ENCODE peak calls at places on chromosomes 6 and 20, in seven cellular contexts. One of them, this sample, is unnamed.
A peak's percentile ranks its signal among the peaks of the same experiment; 100 is the strongest.

GRCh38 chr6:26251354-26252081 is 113.5 kb upstream of the BTN3A2 start:
- DNase-seq in endothelial cell of umbilical vein: peak; percentile 83
- DNase-seq in neural progenitor cell: peak; percentile 89
- DNase-seq in psoas muscle: peak; percentile 57
- DNase-seq in pancreas: peak; percentile 28
- DNase-seq in CD8-positive, alpha-beta memory T cell: peak; percentile 73
- DNase-seq in K562: peak; percentile 78
- DNase-seq in this sample: no peak

GRCh38 chr6:138307816-138308727 is 69.6 kb upstream of the SMIM28 start:
- DNase-seq in endothelial cell of umbilical vein: no peak
- DNase-seq in neural progenitor cell: no peak
- DNase-seq in psoas muscle: no peak
- DNase-seq in pancreas: no peak
- DNase-seq in CD8-positive, alpha-beta memory T cell: no peak
- DNase-seq in K562: peak; percentile 28
- DNase-seq in this sample: no peak

GRCh38 chr20:62815066-62815991 is 1.5 kb upstream of the COL9A3 start:
- DNase-seq in endothelial cell of umbilical vein: no peak
- DNase-seq in neural progenitor cell: peak; percentile 66
- DNase-seq in psoas muscle: no peak
- DNase-seq in pancreas: no peak
- DNase-seq in CD8-positive, alpha-beta memory T cell: no peak
- DNase-seq in K562: peak; percentile 60
- DNase-seq in this sample: no peak

GRCh38 chr6:89353702-89354392 is 1.3 kb upstream of the UBE2J1 start:
- DNase-seq in endothelial cell of umbilical vein: no peak
- DNase-seq in neural progenitor cell: peak; percentile 84
- DNase-seq in psoas muscle: no peak
- DNase-seq in pancreas: no peak
- DNase-seq in CD8-positive, alpha-beta memory T cell: no peak
- DNase-seq in K562: no peak
- DNase-seq in this sample: no peak

GRCh38 chr6:34928220-34928619 is 39.2 kb downstream of the ANKS1A start:
- DNase-seq in endothelial cell of umbilical vein: no peak
- DNase-seq in neural progenitor cell: peak; percentile 74
- DNase-seq in psoas muscle: no peak
- DNase-seq in pancreas: no peak
- DNase-seq in CD8-positive, alpha-beta memory T cell: no peak
- DNase-seq in K562: no peak
- DNase-seq in this sample: no peak

GRCh38 chr20:444117-444516 is 18.2 kb downstream of the TBC1D20 start:
- DNase-seq in endothelial cell of umbilical vein: no peak
- DNase-seq in neural progenitor cell: no peak
- DNase-seq in psoas muscle: no peak
- DNase-seq in pancreas: no peak
- DNase-seq in CD8-positive, alpha-beta memory T cell: no peak
- DNase-seq in K562: no peak
- DNase-seq in this sample: no peak

GRCh38 chr6:6587696-6588063 is 840 bp upstream of the LY86 start:
- DNase-seq in endothelial cell of umbilical vein: no peak
- DNase-seq in neural progenitor cell: no peak
- DNase-seq in psoas muscle: no peak
- DNase-seq in pancreas: no peak
- DNase-seq in CD8-positive, alpha-beta memory T cell: no peak
- DNase-seq in K562: no peak
- DNase-seq in this sample: no peak

GRCh38 chr6:37519461-37519860 is 19.8 kb upstream of the CCDC167 start:
- DNase-seq in endothelial cell of umbilical vein: no peak
- DNase-seq in neural progenitor cell: no peak
- DNase-seq in psoas muscle: no peak
- DNase-seq in pancreas: no peak
- DNase-seq in CD8-positive, alpha-beta memory T cell: no peak
- DNase-seq in K562: no peak
- DNase-seq in this sample: no peak

GRCh38 chr6:75813476-75814250 is 64.6 kb downstream of the MYO6 start:
- DNase-seq in endothelial cell of umbilical vein: no peak
- DNase-seq in neural progenitor cell: no peak
- DNase-seq in psoas muscle: no peak
- DNase-seq in pancreas: no peak
- DNase-seq in CD8-positive, alpha-beta memory T cell: no peak
- DNase-seq in K562: no peak
- DNase-seq in this sample: no peak

GRCh38 chr6:107328081-107328480 is 131.3 kb downstream of the PDSS2 start:
- DNase-seq in endothelial cell of umbilical vein: no peak
- DNase-seq in neural progenitor cell: no peak
- DNase-seq in psoas muscle: no peak
- DNase-seq in pancreas: no peak
- DNase-seq in CD8-positive, alpha-beta memory T cell: no peak
- DNase-seq in K562: no peak
- DNase-seq in this sample: no peak

GRCh38 chr20:39259010-39259803 is 297.1 kb downstream of the DHX35 start:
- DNase-seq in endothelial cell of umbilical vein: no peak
- DNase-seq in neural progenitor cell: no peak
- DNase-seq in psoas muscle: no peak
- DNase-seq in pancreas: no peak
- DNase-seq in CD8-positive, alpha-beta memory T cell: no peak
- DNase-seq in K562: no peak
- DNase-seq in this sample: no peak

GRCh38 chr6:7727951-7728854 is 2.3 kb downstream of the BMP6 start:
- DNase-seq in endothelial cell of umbilical vein: no peak
- DNase-seq in neural progenitor cell: peak; percentile 80
- DNase-seq in psoas muscle: peak; percentile 59
- DNase-seq in pancreas: no peak
- DNase-seq in CD8-positive, alpha-beta memory T cell: no peak
- DNase-seq in K562: no peak
- DNase-seq in this sample: no peak

DNA sequence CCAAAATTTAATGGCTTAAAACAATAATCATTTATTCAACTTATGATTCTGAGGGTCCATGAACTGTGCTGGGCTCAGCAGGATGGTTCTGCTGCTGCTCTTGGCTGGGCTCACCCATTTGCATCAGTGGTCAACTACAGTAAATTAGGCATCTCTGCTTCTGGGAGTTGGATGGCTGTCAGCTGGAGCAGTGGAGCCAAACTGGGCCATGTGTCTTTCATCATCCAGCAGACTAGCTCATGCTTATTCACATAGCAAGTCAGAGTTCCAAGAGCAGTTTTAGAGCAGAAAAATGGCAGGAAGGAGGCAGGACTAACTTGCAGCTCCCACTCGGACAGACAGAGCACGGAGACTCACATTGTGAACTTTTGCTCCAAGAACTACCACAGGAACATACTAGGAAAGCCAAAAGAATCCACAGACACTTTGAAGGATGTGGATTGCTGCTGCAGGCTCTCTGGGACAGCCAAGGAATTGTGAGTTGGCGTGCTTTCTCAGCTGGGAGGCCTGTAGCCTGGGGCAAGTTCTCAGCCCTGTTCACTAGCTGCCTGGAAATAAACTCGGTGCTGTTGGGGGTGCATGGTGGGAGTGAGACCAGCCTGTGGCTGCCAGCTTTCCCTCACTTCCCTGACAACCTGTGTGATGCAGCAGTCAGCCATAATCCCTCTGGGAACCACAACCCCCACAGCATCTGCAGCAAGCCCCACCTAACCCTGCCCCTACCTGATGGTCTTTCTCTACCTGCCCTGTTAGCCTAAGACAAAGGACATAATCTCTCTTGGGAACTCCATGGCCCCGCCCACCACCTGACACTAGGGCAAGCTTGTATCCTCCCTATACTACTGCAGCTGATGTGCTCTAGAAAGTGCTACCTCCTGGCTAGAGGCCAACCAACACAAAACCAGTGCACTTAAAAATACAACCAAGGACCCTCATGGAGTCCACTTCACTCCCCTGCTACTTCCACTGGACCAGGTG is 129.0 kb downstream of the JPH2 start:
- DNase-seq in endothelial cell of umbilical vein: no peak
- DNase-seq in neural progenitor cell: no peak
- DNase-seq in psoas muscle: no peak
- DNase-seq in pancreas: no peak
- DNase-seq in CD8-positive, alpha-beta memory T cell: no peak
- DNase-seq in K562: no peak
- DNase-seq in this sample: no peak
- H3K27me3 ChIP-seq in endothelial cell of umbilical vein: no peaks in the 10 kb centered on the region
- H3K27me3 ChIP-seq in neural progenitor cell: no peaks in the 10 kb centered on the region
- H3K27me3 ChIP-seq in psoas muscle: no peaks in the 10 kb centered on the region
- H3K27me3 ChIP-seq in pancreas: no peaks in the 10 kb centered on the region
- H3K27me3 ChIP-seq in CD8-positive, alpha-beta memory T cell: no peaks in the 10 kb centered on the region
- H3K27me3 ChIP-seq in K562: peaks cover 6% of the 10 kb centered on the region
- H3K27me3 ChIP-seq in this sample: no peaks in the 10 kb centered on the region

DNA sequence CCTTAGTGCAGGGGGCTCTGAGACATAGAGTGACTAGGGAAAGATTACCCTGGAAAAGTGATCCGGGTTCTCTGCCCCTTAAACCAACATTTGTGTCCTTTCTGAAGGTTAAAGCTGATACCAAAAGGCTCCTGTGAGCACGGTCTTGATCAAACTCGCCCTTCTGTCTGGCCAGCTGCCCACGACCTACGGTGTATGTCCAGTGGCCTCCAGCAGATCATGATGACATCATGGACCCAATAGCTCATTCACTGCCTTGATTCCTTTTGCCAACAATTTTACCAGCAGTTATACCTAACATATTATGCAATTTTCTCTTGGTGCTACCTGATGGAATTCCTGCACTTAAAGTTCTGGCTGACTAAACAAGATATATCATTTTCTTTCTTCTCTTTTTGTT is 6.8 kb downstream of the ULBP2 start:
- DNase-seq in endothelial cell of umbilical vein: no peak
- DNase-seq in neural progenitor cell: no peak
- DNase-seq in psoas muscle: no peak
- DNase-seq in pancreas: no peak
- DNase-seq in CD8-positive, alpha-beta memory T cell: no peak
- DNase-seq in K562: no peak
- DNase-seq in this sample: no peak
- H3K27me3 ChIP-seq in endothelial cell of umbilical vein: peaks cover 22% of the 10 kb centered on the region
- H3K27me3 ChIP-seq in neural progenitor cell: peaks cover 90% of the 10 kb centered on the region
- H3K27me3 ChIP-seq in psoas muscle: peaks cover 2% of the 10 kb centered on the region
- H3K27me3 ChIP-seq in pancreas: peaks cover 3% of the 10 kb centered on the region
- H3K27me3 ChIP-seq in CD8-positive, alpha-beta memory T cell: peaks cover 21% of the 10 kb centered on the region
- H3K27me3 ChIP-seq in K562: peaks cover 11% of the 10 kb centered on the region
- H3K27me3 ChIP-seq in this sample: peaks cover 12% of the 10 kb centered on the region

GRCh38 chr20:10300582-10301108 is 82.0 kb downstream of the SNAP25 start:
- DNase-seq in endothelial cell of umbilical vein: no peak
- DNase-seq in neural progenitor cell: no peak
- DNase-seq in psoas muscle: no peak
- DNase-seq in pancreas: no peak
- DNase-seq in CD8-positive, alpha-beta memory T cell: no peak
- DNase-seq in K562: no peak
- DNase-seq in this sample: no peak
- H3K27me3 ChIP-seq in endothelial cell of umbilical vein: no peaks in the 10 kb centered on the region
- H3K27me3 ChIP-seq in neural progenitor cell: no peaks in the 10 kb centered on the region
- H3K27me3 ChIP-seq in psoas muscle: no peaks in the 10 kb centered on the region
- H3K27me3 ChIP-seq in pancreas: no peaks in the 10 kb centered on the region
- H3K27me3 ChIP-seq in CD8-positive, alpha-beta memory T cell: no peaks in the 10 kb centered on the region
- H3K27me3 ChIP-seq in K562: no peaks in the 10 kb centered on the region
- H3K27me3 ChIP-seq in this sample: no peaks in the 10 kb centered on the region

DNA sequence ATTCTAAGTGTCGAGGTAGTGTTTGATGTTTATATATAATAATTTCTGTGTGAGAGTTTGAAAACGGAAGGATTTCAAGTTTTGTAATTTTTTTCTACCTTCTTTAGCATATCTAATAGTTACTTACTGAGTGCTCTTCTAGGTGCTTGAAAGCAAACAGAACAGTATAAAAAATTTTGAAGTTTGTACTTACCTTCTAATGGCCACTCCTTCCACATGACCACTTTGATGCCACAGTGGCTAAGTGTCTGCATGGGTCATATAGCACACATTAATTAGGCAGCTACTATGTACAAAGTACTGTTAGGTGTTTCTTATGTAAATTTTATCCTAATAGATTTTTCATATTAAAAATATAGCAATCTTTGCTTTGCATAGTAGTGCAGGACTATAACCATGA is 21.1 kb downstream of the RPRD1B start:
- DNase-seq in endothelial cell of umbilical vein: no peak
- DNase-seq in neural progenitor cell: no peak
- DNase-seq in psoas muscle: no peak
- DNase-seq in pancreas: no peak
- DNase-seq in CD8-positive, alpha-beta memory T cell: no peak
- DNase-seq in K562: no peak
- DNase-seq in this sample: no peak
- H3K27me3 ChIP-seq in endothelial cell of umbilical vein: no peaks in the 10 kb centered on the region
- H3K27me3 ChIP-seq in neural progenitor cell: no peaks in the 10 kb centered on the region
- H3K27me3 ChIP-seq in psoas muscle: no peaks in the 10 kb centered on the region
- H3K27me3 ChIP-seq in pancreas: no peaks in the 10 kb centered on the region
- H3K27me3 ChIP-seq in CD8-positive, alpha-beta memory T cell: no peaks in the 10 kb centered on the region
- H3K27me3 ChIP-seq in K562: no peaks in the 10 kb centered on the region
- H3K27me3 ChIP-seq in this sample: no peaks in the 10 kb centered on the region

DNA sequence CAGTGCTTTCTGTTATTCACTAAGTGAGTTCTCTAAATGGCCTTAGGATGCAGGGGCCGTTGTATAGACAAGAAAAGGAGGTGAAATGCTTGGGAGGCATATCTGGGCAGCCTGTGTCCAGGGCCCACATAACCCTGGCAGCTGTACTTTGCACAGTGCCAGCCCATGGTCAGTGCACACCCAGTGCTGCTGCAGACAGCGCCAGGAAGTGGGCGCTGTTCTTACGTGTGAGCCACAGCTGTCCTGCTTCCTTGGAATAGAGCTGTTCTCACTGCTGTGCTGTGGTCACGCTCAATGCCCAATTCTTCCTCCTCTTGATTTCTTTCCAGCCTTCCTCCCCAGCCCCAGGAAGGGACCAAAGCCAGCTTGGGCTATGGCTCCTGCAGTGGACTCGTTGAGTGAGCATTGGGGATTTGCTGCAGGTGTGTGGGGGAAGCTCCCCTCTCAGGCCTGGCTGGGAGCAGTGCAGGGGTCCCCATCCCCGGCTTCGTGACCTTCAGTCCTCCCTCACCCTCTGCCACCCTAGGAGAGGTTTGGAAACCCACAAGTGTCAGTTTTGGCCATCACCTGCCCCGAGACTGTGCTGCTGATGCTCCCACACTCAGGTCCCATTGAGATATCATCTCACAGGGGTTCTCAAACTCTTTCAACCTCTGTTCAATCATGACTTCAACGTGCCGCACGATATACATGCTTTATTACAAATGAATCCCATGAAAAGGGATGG is 246.8 kb upstream of the EXOC2 start:
- DNase-seq in endothelial cell of umbilical vein: no peak
- DNase-seq in neural progenitor cell: no peak
- DNase-seq in psoas muscle: no peak
- DNase-seq in pancreas: no peak
- DNase-seq in CD8-positive, alpha-beta memory T cell: no peak
- DNase-seq in K562: no peak
- DNase-seq in this sample: no peak
- H3K27me3 ChIP-seq in endothelial cell of umbilical vein: no peaks in the 10 kb centered on the region
- H3K27me3 ChIP-seq in neural progenitor cell: no peaks in the 10 kb centered on the region
- H3K27me3 ChIP-seq in psoas muscle: peaks cover 2% of the 10 kb centered on the region
- H3K27me3 ChIP-seq in pancreas: no peaks in the 10 kb centered on the region
- H3K27me3 ChIP-seq in CD8-positive, alpha-beta memory T cell: no peaks in the 10 kb centered on the region
- H3K27me3 ChIP-seq in K562: peaks cover 7% of the 10 kb centered on the region
- H3K27me3 ChIP-seq in this sample: no peaks in the 10 kb centered on the region

DNA sequence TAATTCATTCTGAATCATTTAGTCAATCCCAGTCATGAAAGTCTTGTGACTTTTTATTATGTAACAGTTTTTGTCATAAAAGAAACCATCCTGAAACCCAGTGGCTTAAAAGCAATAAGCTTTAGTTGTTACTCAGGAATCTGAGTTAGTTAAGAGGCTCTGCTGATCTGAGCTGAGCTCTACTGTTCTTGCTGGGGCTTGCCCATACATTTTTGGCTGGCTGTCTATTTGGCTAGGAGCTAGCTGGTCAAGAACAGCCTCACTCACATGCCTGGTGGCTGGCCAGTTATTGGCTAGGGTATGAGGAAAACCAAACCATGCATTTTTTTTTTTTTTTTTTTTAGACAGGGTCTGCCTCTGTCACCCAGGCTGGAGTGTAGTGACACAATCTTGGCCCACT is 10.6 kb downstream of the TCF21 start:
- DNase-seq in endothelial cell of umbilical vein: no peak
- DNase-seq in neural progenitor cell: no peak
- DNase-seq in psoas muscle: no peak
- DNase-seq in pancreas: no peak
- DNase-seq in CD8-positive, alpha-beta memory T cell: no peak
- DNase-seq in K562: no peak
- DNase-seq in this sample: no peak
- H3K27me3 ChIP-seq in endothelial cell of umbilical vein: peaks cover 39% of the 10 kb centered on the region
- H3K27me3 ChIP-seq in neural progenitor cell: peaks cover 50% of the 10 kb centered on the region
- H3K27me3 ChIP-seq in psoas muscle: peaks cover 10% of the 10 kb centered on the region
- H3K27me3 ChIP-seq in pancreas: peaks cover 9% of the 10 kb centered on the region
- H3K27me3 ChIP-seq in CD8-positive, alpha-beta memory T cell: peaks cover 13% of the 10 kb centered on the region
- H3K27me3 ChIP-seq in K562: peaks cover 15% of the 10 kb centered on the region
- H3K27me3 ChIP-seq in this sample: peaks cover 23% of the 10 kb centered on the region

This sample was measured in iPS DF 6.9.